ENCODE peak calls at places on chromosomes 3 and 15, in six cellular contexts. L is heart right ventricle; C is colonic mucosa; J is naive thymus-derived CD4-positive, alpha-beta T cell; Z is body of pancreas; K is CD4-positive, alpha-beta T cell. U is an unnamed sample.

GRCh38 chr3:17632401-17633100 is 109.9 kb downstream of the TBC1D5 start:
- DNase-seq in L (no peak), C (no peak), J (no peak), Z (no peak), K (no peak), U (no peak)

GRCh38 chr3:124318650-124319049 is 326.7 kb upstream of the ROPN1 start:
- DNase-seq in L (no peak), C (no peak), J (no peak), Z (no peak), K (no peak), U (no peak)

GRCh38 chr3:57166660-57167059 is 1.5 kb upstream of the IL17RD start:
- DNase-seq in L (no peak), C (no peak), J (no peak), Z (no peak), K (no peak), U (no peak)

GRCh38 chr15:62940755-62941361 is 101.7 kb upstream of the TPM1 start:
- DNase-seq in L (peak; percentile 79), C (peak; percentile 53), J (no peak), Z (peak; percentile 48), K (no peak), U (no peak)

GRCh38 chr3:184154909-184155643 is at the start of gene DVL3:
- DNase-seq in L (peak; percentile 82), C (peak; percentile 61), J (peak; percentile 32), Z (peak; percentile 73), K (peak; percentile 7), U (peak; percentile 86)

GRCh38 chr15:66566963-66567531 is 1.2 kb upstream of the LCTL start:
- DNase-seq in L (peak; percentile 32), C (peak; percentile 63), J (peak; percentile 56), Z (peak; percentile 54), K (peak; percentile 35), U (peak; percentile 61)

GRCh38 chr3:172461530-172462138 is 13.4 kb upstream of the GHSR start:
- DNase-seq in L (no peak), C (no peak), J (peak; percentile 27), Z (no peak), K (no peak), U (no peak)

GRCh38 chr3:178195824-178196223 is 340.4 kb upstream of the KCNMB2 start:
- DNase-seq in L (no peak), C (no peak), J (no peak), Z (no peak), K (no peak), U (no peak)

GRCh38 chr15:95252404-95252803 is 1021.0 kb downstream of the MCTP2 start:
- DNase-seq in L (no peak), C (no peak), J (no peak), Z (no peak), K (no peak), U (no peak)

GRCh38 chr3:52841981-52842340 is 7.1 kb upstream of the MUSTN1 start:
- DNase-seq in L (no peak), C (no peak), J (no peak), Z (no peak), K (no peak), U (no peak)

GRCh38 chr3:98551754-98552153 is 20.0 kb downstream of the GPR15 start:
- DNase-seq in L (no peak), C (no peak), J (no peak), Z (no peak), K (no peak), U (no peak)

DNA sequence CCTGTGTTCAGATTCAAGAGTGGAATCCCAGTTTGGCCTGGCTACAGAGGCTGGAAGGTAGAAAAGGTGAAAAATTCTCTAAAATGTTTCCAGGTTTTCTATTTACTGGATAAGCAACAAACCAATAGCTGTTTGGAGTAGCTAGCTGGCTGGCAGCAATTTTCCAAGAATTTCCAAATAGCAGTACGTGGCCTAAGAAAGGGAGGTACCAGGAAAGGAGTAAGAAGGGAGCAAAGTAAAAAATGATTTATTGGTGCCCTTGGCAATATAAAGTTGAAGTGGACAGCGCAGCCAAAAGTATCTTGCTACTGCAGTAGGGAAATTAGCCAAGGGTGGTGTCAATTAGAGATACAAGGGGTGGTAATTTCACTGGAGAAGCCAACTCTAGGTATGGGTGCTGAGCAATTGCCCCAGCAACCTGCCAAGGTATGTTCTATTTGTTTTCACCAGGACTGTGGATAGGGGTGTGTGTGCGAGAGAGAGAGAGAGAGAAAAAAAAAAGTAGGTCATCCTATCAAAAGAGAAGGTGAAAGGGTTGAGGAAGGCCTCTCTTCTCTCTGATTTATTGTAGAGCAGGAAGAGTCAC is 40.8 kb upstream of the THBS1 start:
- DNase-seq in L (no peak), C (no peak), J (no peak), Z (no peak), K (no peak), U (no peak)
- H3K27ac ChIP-seq in L (no peak overlapping the region), C (no peak overlapping the region), J (no peak overlapping the region), Z (no peak overlapping the region), K (no peak overlapping the region), U (no peak overlapping the region)

GRCh38 chr3:32442766-32443165 is 51.1 kb downstream of the CMTM7 start:
- DNase-seq in L (no peak), C (no peak), J (no peak), Z (no peak), K (no peak), U (no peak)

GRCh38 chr3:32443471-32443870 is 51.8 kb downstream of the CMTM7 start:
- DNase-seq in L (no peak), C (no peak), J (no peak), Z (no peak), K (no peak), U (no peak)

GRCh38 chr3:32438596-32439344 is 47.1 kb downstream of the CMTM7 start:
- DNase-seq in L (no peak), C (no peak), J (no peak), Z (no peak), K (no peak), U (no peak)

GRCh38 chr3:32437898-32438297 is 46.2 kb downstream of the CMTM7 start:
- DNase-seq in L (no peak), C (peak; percentile 11), J (no peak), Z (no peak), K (no peak), U (no peak)

DNA sequence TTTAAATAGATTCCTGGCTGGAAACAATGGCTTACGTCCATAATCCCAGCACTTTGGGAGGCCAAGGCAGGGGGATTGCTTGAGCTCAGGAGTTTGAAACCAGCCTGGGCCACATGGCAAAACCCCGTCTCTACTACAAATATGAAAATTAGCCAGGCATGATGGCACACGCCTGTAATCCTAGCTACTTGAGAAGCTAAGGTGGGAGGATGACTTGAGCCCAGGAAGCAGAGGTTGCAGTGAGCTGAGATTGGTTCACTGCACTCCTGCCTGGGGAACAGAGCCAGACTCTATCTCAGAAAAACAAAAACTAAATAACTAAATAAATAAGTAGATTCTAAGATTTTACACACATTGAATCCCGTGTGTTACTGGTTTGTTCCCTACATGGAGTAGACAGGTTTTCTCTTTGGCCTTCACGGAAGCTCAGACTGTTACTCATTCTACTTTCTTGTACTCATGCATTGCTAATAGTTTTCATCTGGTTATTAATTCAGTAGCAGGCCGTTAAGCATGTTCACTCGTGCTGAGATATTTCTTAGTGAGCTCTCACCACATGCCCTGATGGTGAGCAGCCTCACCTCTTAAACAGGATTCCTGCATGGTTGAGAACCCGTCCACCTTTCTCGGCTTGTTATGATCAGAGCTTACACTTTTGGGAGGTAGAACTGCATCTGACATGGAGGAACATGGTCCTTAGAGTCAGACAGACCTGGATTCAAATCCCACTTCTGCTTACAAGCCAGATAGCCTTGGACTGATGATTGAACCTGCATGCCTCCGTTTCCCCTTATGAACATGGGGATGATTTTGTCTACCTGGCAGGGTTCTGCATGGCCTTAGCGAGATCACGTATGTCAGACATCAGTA is 49.1 kb downstream of the CMTM7 start:
- DNase-seq in L (no peak), C (peak; percentile 11), J (no peak), Z (no peak), K (no peak), U (no peak)
- H3K27ac ChIP-seq in L (no peak overlapping the region), C (no peak overlapping the region), J (no peak overlapping the region), Z (no peak overlapping the region), K (no peak overlapping the region), U (no peak overlapping the region)

GRCh38 chr3:129317014-129317771 is 38.5 kb downstream of the HMCES start:
- DNase-seq in L (no peak), C (no peak), J (no peak), Z (peak; percentile 37), K (no peak), U (no peak)
- H3K27ac ChIP-seq in L (peak overlapping the region; percentile 91), C (peak overlapping the region; percentile 85), J (peak overlapping the region; percentile 88), Z (peak overlapping the region; percentile 74), K (no peak overlapping the region), U (peak overlapping the region; percentile 91)

DNA sequence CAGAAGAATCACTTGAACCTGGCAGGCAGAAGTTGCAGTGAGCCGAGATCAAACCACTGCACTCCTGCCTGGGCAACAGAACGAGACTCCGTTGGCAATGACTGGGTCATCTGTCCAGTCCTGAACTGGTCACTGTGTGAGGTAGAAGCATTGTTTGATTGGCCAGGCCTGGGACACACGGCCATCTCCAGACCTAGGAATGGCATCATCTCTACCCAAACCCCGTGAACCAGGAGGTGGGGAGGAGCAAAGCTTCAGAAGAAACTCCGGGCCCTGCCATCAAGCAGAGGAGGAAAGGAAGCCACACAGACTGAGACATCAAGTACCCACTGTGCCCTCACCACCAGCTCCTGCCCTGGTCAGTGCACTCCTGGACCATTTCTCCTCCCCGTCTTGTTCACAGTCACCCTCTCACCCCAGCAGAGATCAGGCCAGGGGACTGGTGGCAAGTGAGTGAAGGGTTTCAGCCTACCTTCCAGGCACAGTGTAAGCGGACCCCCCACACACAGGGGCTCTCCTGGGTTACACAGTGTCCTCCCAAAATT is 31.6 kb downstream of the GOLGA6L2 start:
- DNase-seq in L (no peak), C (no peak), J (no peak), Z (no peak), K (no peak), U (no peak)
- H3K27ac ChIP-seq in L (no peak overlapping the region), C (no peak overlapping the region), J (no peak overlapping the region), Z (no peak overlapping the region), K (no peak overlapping the region), U (no peak overlapping the region)

GRCh38 chr3:195895078-195895899 is 13.1 kb downstream of the TNK2 start:
- DNase-seq in L (peak; percentile 57), C (peak; percentile 64), J (peak; percentile 66), Z (peak; percentile 46), K (peak; percentile 51), U (peak; percentile 71)

GRCh38 chr3:195892355-195893120 is 15.8 kb downstream of the TNK2 start:
- DNase-seq in L (peak; percentile 61), C (no peak), J (no peak), Z (peak; percentile 36), K (no peak), U (no peak)

GRCh38 chr3:195893121-195893449 is 15.3 kb downstream of the TNK2 start:
- DNase-seq in L (peak; percentile 82), C (no peak), J (no peak), Z (peak; percentile 46), K (no peak), U (no peak)

GRCh38 chr3:195893516-195893915 is 14.8 kb downstream of the TNK2 start:
- DNase-seq in L (peak; percentile 15), C (no peak), J (no peak), Z (no peak), K (no peak), U (no peak)

GRCh38 chr3:195893916-195894315 is 14.4 kb downstream of the TNK2 start:
- DNase-seq in L (no peak), C (no peak), J (no peak), Z (no peak), K (no peak), U (no peak)
- H3K27ac ChIP-seq in L (no peak overlapping the region), C (no peak overlapping the region), J (no peak overlapping the region), Z (no peak overlapping the region), K (no peak overlapping the region), U (no peak overlapping the region)